ENCODE peak calls at places on chromosomes 3 and 15, in four cellular contexts. W is epithelial cell of proximal tubule, V is activated B cell treated with CpG ODN at 0.5 μM for 24 hours, M is progenitor cell of endocrine pancreas. Z is an unnamed sample.

GRCh38 chr3:58874795-58875194 is 175.0 kb downstream of the CFAP20DC start:
- DNase-seq in V (no peak), M (no peak), W (peak), Z (no peak)

GRCh38 chr3:44961888-44962287 is 14.1 kb downstream of the ZDHHC3 start:
- DNase-seq in W (no peak), M (no peak), V (no peak), Z (no peak)

GRCh38 chr15:29636140-29636539 is 186.1 kb downstream of the TJP1 start:
- DNase-seq in V (no peak), M (no peak), W (no peak), Z (no peak)

GRCh38 chr3:177491301-177492031 is 294.2 kb upstream of the TBL1XR1 start:
- DNase-seq in V (no peak), W (no peak), M (no peak), Z (no peak)

GRCh38 chr15:90071220-90071807 is 31.0 kb downstream of the IDH2 start:
- DNase-seq in M (peak), V (peak), W (no peak), Z (peak)

GRCh38 chr3:13352621-13353131 is 67.4 kb downstream of the NUP210 start:
- DNase-seq in V (no peak), W (no peak), M (no peak), Z (no peak)

GRCh38 chr3:127803619-127804018 is 18.7 kb downstream of the MGLL start:
- DNase-seq in V (no peak), W (peak), M (no peak), Z (no peak)

GRCh38 chr3:60770532-60770931 is 480.7 kb downstream of the FHIT start:
- DNase-seq in V (no peak), W (no peak), M (no peak), Z (no peak)

GRCh38 chr15:39430389-39430788 is 150.5 kb upstream of the THBS1 start:
- DNase-seq in V (no peak), W (no peak), M (no peak), Z (no peak)

GRCh38 chr3:99242271-99242670 is 340.8 kb upstream of the DCBLD2 start:
- DNase-seq in M (no peak), W (no peak), V (no peak), Z (no peak)

GRCh38 chr3:190120161-190121060 is at the start of gene P3H2:
- DNase-seq in M (peak), W (no peak), V (no peak), Z (peak)

GRCh38 chr15:36591534-36592411 is 12.3 kb downstream of the CDIN1 start:
- DNase-seq in M (no peak), V (no peak), W (no peak), Z (no peak)

GRCh38 chr3:64199933-64200332 is 25.3 kb downstream of the PRICKLE2 start:
- DNase-seq in M (no peak), V (no peak), W (no peak), Z (no peak)

GRCh38 chr3:37307321-37307720 is 132.9 kb upstream of the LRRFIP2 start:
- DNase-seq in M (no peak), W (no peak), V (no peak), Z (no peak)

GRCh38 chr15:85474700-85475316 is 94.4 kb downstream of the AKAP13 start:
- DNase-seq in M (no peak), V (no peak), W (no peak), Z (no peak)

GRCh38 chr3:171282041-171282440 is 178.2 kb downstream of the TNIK start:
- DNase-seq in W (no peak), M (no peak), V (no peak), Z (no peak)

GRCh38 chr3:171274222-171274621 is 186.0 kb downstream of the TNIK start:
- DNase-seq in M (no peak), V (no peak), W (no peak), Z (no peak)

GRCh38 chr15:41780727-41781126 is 6.4 kb downstream of the MAPKBP1 start:
- DNase-seq in M (no peak), V (no peak), W (no peak), Z (no peak)

GRCh38 chr3:45313743-45314403 is 74.5 kb upstream of the LARS2 start:
- DNase-seq in W (no peak), V (no peak), M (no peak), Z (no peak)

GRCh38 chr15:98599911-98600685 is 48.2 kb upstream of the IGF1R start:
- DNase-seq in W (no peak), V (peak), M (no peak), Z (peak)

GRCh38 chr3:197495499-197495898 is 60.3 kb downstream of the BDH1 start:
- DNase-seq in W (no peak), M (no peak), V (no peak), Z (no peak)

GRCh38 chr15:65083262-65083701 is 6.7 kb downstream of the KBTBD13 start:
- DNase-seq in V (no peak), W (no peak), M (no peak), Z (no peak)

GRCh38 chr3:3800076-3800448 is 831 bp downstream of the LRRN1 start:
- DNase-seq in M (peak), V (peak), W (no peak), Z (peak)

GRCh38 chr3:174191380-174191779 is 667.8 kb upstream of the NAALADL2 start:
- DNase-seq in M (no peak), V (no peak), W (no peak), Z (no peak)

GRCh38 chr15:67560320-67560719 is 17.8 kb downstream of the MAP2K5 start:
- DNase-seq in M (no peak), V (no peak), W (no peak), Z (no peak)

GRCh38 chr15:25810631-25811077 is 52.5 kb downstream of the ATP10A start:
- DNase-seq in M (no peak), V (no peak), W (no peak), Z (no peak)

GRCh38 chr3:107222927-107223326 is 154.3 kb upstream of the CCDC54 start:
- DNase-seq in M (no peak), W (no peak), V (no peak), Z (no peak)

GRCh38 chr3:139764936-139765335 is 87.2 kb upstream of the NMNAT3 start:
- DNase-seq in M (no peak), W (peak), V (no peak), Z (no peak)

GRCh38 chr15:101152914-101153313 is 98.9 kb downstream of the CHSY1 start:
- DNase-seq in M (no peak), W (no peak), V (no peak), Z (no peak)
- TF ChIP-seq CTCF in M (peak), W (peak), V (no peak), Z (peak)

DNA sequence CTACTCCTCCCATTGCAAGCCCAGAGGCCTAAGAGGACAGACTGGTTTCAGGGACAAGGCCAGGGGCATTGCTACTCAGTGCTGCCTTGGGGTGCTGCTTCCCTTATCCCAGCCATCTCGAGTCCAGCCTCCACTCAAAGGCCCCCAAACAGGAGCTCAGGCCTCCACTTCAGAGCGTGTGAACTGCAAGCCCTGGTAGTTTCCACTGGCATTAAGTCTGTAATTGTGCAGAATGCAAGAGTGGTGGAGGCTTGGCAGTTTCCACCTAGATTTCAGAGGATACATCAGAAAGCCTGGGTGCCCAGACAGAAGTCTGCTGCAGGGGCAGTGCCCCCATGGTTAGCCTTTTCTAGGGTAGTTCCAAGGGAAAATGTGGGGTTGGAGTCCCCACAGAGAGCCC is 192.8 kb upstream of the ST8SIA2 start:
- DNase-seq in W (no peak), V (no peak), M (no peak), Z (no peak)
- TF ChIP-seq CTCF in W (no peak), V (no peak), M (no peak), Z (no peak)

GRCh38 chr3:38368238-38368637 is 21.7 kb downstream of the XYLB start:
- DNase-seq in W (no peak), M (no peak), V (no peak), Z (no peak)
- TF ChIP-seq CTCF in W (peak), M (no peak), V (no peak), Z (no peak)

GRCh38 chr3:155978324-155978723 is 107.9 kb downstream of the GMPS start:
- DNase-seq in V (no peak), M (no peak), W (no peak), Z (no peak)
- TF ChIP-seq CTCF in V (no peak), M (peak), W (peak), Z (no peak)

DNA sequence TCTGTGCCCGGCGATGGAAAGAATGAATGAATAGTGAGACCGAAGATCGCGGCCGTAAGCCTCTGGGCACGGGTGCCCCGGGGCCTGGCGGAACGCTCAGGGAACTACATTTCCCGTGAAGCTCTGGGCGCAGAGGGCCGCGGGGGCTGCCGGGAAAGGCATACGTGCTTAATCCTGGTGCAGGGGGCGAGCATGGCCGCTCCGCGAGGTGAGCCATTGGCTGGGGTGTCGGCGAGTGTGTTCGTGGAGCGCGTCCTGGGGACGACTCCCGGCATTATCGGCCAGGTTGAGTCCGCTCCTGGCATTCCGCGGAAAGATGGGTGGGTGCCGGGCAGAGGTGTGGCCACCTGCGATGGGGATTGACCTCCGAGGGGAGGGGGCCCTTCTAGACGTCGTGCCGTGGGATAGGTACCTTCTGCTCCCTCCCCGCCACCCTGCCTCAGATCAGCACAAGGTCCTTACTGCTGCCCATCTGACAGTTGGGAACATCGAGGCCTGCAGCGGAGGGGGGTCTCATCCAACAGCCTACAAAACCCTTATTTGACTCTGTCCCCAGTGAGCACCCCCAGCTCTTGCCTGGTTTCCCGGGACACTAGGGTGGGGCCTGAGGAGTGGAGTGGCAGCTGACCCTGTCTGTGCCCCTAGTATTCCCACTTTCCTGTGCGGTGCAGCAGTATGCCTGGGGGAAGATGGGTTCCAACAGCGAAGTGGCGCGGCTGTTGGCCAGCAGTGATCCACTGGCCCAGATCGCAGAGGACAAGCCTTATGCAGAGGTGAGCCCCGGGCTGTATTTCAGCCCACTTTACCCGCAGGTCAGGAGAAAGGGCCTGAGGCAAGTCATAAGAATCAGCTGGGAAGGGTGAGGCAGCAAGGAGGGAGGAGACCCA is at the start of gene MPI:
- DNase-seq in W (no peak), V (peak), M (peak), Z (peak)
- TF ChIP-seq CTCF in W (no peak), V (no peak), M (no peak), Z (no peak)

GRCh38 chr15:86691091-86691490 is 611.4 kb downstream of the AGBL1 start:
- DNase-seq in M (no peak), V (no peak), W (no peak), Z (no peak)
- TF ChIP-seq CTCF in M (no peak), V (no peak), W (peak), Z (no peak)

DNA sequence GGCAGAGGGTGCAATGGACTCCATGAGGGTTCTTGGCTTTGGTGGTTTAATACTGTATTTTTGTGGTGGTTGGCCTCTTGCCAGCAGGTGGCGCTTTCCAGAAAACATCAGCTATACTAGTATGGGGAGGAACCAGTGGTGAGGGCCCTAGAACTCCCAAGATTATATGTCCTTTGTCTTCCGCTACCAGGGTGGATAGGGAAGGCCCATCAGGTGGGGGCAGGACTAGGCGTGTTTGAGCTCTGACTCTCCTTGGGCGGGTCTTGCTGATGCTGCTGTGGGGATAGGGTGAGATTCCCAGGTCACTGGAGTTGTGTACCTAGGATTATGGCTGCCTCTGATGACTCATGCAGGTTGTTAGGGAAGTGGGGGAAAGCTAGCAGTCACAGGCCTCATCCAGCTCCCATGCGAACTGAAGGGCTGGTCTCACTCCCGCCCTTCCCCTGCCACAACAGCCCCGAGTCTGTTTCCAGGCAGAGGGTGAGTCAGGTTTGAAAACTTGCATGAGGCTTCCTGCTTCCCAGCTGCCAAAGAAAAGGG is 357.7 kb downstream of the OTOL1 start:
- DNase-seq in W (peak), M (no peak), V (no peak), Z (no peak)
- TF ChIP-seq CTCF in W (peak), M (peak), V (no peak), Z (peak)

GRCh38 chr3:182725372-182726251 is 67.7 kb upstream of the ATP11B start:
- DNase-seq in W (no peak), V (no peak), M (no peak), Z (no peak)

GRCh38 chr3:182723596-182723995 is 69.7 kb upstream of the ATP11B start:
- DNase-seq in W (no peak), V (no peak), M (no peak), Z (no peak)

GRCh38 chr3:182726258-182727142 is 66.8 kb upstream of the ATP11B start:
- DNase-seq in M (no peak), V (no peak), W (no peak), Z (no peak)

GRCh38 chr3:182728248-182728647 is 65.1 kb upstream of the ATP11B start:
- DNase-seq in M (no peak), V (no peak), W (no peak), Z (no peak)

DNA sequence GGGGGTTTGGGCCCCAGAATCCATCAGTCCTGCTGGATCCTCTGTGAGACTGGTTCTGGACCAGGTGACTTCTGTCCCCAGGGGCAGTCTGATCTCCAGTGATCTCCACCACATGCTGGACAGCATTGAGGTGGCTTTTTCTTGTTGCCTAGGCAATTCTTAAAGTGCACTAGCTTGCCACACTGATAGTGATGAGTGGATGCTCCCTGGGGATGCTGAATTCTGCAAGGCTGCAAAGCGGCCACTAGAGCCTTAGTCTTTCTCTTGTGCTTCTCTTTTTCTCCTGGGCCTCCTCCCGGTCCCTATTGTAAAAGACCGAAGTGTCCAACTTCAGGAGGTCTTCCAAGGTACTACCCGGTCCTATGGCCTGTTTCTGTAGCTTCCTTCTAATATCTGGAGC is 70.4 kb upstream of the ATP11B start:
- DNase-seq in M (no peak), W (no peak), V (no peak), Z (no peak)
- TF ChIP-seq CTCF in M (no peak), W (no peak), V (no peak), Z (no peak)